ENCODE peak calls at places on chromosomes 5 and 9, in five cellular contexts. J is upper lobe of right lung, Y is lower leg skin, U is endothelial cell, I is colonic mucosa. H is an unnamed sample.

GRCh38 chr5:82403724-82404123 is 125.6 kb upstream of the RPS23 start:
- DNase-seq in J (no peak), U (no peak), I (no peak), Y (no peak), H (no peak)

GRCh38 chr9:128818099-128818838 is at the start of gene ENDOG:
- DNase-seq in J (peak; percentile 98), Y (peak; percentile 99), I (peak; percentile 99), U (peak; percentile 100), H (peak; percentile 100)

GRCh38 chr5:95779611-95780010 is 42.9 kb downstream of the GLRX start:
- DNase-seq in U (no peak), J (no peak), Y (no peak), I (no peak), H (no peak)

GRCh38 chr5:122351416-122352157 is 39.5 kb downstream of the SNCAIP start:
- DNase-seq in U (no peak), I (peak; percentile 20), J (no peak), Y (no peak), H (no peak)

GRCh38 chr9:33082538-33083326 is 6.3 kb upstream of the SMU1 start:
- DNase-seq in Y (no peak), J (no peak), U (no peak), I (no peak), H (no peak)

GRCh38 chr5:181235323-181235688 is 8.4 kb downstream of the RACK1 start:
- DNase-seq in U (no peak), Y (no peak), J (no peak), I (no peak), H (no peak)

GRCh38 chr5:31335456-31335855 is 142.0 kb downstream of the CDH6 start:
- DNase-seq in U (no peak), Y (no peak), J (no peak), I (no peak), H (no peak)

GRCh38 chr9:18362901-18363685 is 110.9 kb upstream of the ADAMTSL1 start:
- DNase-seq in Y (no peak), U (no peak), I (peak; percentile 24), J (no peak), H (no peak)

GRCh38 chr5:56212127-56212879 is 20.8 kb downstream of the ANKRD55 start:
- DNase-seq in U (no peak), Y (no peak), I (no peak), J (no peak), H (no peak)

GRCh38 chr9:35923927-35924763 is 14.9 kb downstream of the SPAAR start:
- DNase-seq in J (no peak), I (peak; percentile 85), U (no peak), Y (no peak), H (no peak)

GRCh38 chr5:16935271-16936149 is 578 bp downstream of the MYO10 start:
- DNase-seq in J (peak; percentile 79), Y (peak; percentile 93), U (peak; percentile 53), I (peak; percentile 64), H (no peak)

GRCh38 chr9:113645972-113646241 is 182.4 kb downstream of the RGS3 start:
- DNase-seq in U (no peak), J (peak; percentile 9), Y (peak; percentile 72), I (no peak), H (no peak)

GRCh38 chr9:125477089-125477544 is 215.5 kb downstream of the GAPVD1 start:
- DNase-seq in J (no peak), U (no peak), Y (no peak), I (no peak), H (no peak)

GRCh38 chr5:178288373-178289368 is 56.1 kb upstream of the PHYKPL start:
- DNase-seq in J (no peak), U (no peak), I (no peak), Y (no peak), H (no peak)

GRCh38 chr9:121748727-121749546 is 97.5 kb downstream of the DAB2IP start:
- DNase-seq in Y (no peak), J (no peak), I (no peak), U (no peak), H (no peak)
- TF ChIP-seq CTCF in Y (no peak), J (no peak), I (no peak), U (no peak), H (no peak)

GRCh38 chr9:135817951-135818717 is 89.2 kb downstream of the CAMSAP1 start:
- DNase-seq in Y (peak; percentile 80), I (no peak), J (peak; percentile 52), U (no peak), H (no peak)

GRCh38 chr9:135821116-135821515 is 86.2 kb downstream of the CAMSAP1 start:
- DNase-seq in Y (peak; percentile 71), I (no peak), U (no peak), J (peak; percentile 52), H (no peak)

GRCh38 chr9:135818718-135819475 is 88.4 kb downstream of the CAMSAP1 start:
- DNase-seq in Y (peak; percentile 64), U (no peak), J (peak; percentile 35), I (no peak), H (no peak)

GRCh38 chr9:135820661-135821060 is 86.7 kb downstream of the CAMSAP1 start:
- DNase-seq in J (peak; percentile 57), U (no peak), I (no peak), Y (peak; percentile 63), H (no peak)

GRCh38 chr9:135819905-135820304 is 87.4 kb downstream of the CAMSAP1 start:
- DNase-seq in J (peak; percentile 39), Y (peak; percentile 25), I (no peak), U (no peak), H (no peak)
- TF ChIP-seq CTCF in J (no peak), Y (no peak), I (no peak), U (no peak), H (no peak)

DNA sequence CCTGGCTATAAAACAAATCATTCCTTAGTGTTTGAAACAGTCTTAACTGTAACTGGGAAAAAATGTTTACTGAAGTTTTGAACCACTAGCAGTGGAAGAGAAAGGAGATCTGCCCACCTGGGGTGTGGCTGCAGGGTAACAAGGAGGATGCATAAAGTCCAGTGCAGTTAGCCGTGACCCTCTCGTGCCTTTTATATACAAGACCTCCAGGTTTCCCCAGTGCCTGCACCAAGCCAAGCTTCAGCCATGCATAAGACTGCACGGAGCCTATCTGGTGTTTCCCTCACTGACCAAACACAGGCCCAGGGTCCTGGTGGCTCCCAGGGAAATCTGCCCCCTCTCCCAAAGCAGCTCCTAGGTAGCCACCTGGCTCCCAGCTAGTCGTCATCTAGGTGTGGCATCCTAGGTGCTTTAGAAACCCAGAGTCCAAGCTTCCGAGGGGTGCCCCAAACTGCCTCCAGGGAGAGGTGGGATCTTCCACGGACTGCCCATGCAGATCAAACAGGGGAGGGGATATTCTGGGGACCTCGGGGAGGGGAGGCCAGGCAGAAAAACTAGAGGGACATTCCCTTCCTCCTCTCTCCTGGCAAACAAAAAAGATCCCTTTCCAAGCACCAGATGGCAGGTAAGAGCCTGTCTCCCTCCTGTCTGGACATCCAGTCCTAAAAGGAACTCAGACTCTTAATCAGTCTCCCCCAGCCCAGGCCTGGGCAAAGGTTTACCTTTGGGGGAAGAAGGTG is 2.7 kb downstream of the SHB start:
- DNase-seq in Y (no peak), J (peak; percentile 57), U (no peak), I (peak; percentile 46), H (no peak)
- TF ChIP-seq CTCF in Y (no peak), J (no peak), U (no peak), I (peak; percentile 17), H (peak; percentile 39)

GRCh38 chr9:121838757-121839669 is 187.6 kb downstream of the DAB2IP start:
- DNase-seq in I (no peak), Y (peak; percentile 78), J (peak; percentile 34), U (no peak), H (peak; percentile 66)
- TF ChIP-seq CTCF in I (no peak), Y (no peak), J (no peak), U (no peak), H (peak; percentile 11)

DNA sequence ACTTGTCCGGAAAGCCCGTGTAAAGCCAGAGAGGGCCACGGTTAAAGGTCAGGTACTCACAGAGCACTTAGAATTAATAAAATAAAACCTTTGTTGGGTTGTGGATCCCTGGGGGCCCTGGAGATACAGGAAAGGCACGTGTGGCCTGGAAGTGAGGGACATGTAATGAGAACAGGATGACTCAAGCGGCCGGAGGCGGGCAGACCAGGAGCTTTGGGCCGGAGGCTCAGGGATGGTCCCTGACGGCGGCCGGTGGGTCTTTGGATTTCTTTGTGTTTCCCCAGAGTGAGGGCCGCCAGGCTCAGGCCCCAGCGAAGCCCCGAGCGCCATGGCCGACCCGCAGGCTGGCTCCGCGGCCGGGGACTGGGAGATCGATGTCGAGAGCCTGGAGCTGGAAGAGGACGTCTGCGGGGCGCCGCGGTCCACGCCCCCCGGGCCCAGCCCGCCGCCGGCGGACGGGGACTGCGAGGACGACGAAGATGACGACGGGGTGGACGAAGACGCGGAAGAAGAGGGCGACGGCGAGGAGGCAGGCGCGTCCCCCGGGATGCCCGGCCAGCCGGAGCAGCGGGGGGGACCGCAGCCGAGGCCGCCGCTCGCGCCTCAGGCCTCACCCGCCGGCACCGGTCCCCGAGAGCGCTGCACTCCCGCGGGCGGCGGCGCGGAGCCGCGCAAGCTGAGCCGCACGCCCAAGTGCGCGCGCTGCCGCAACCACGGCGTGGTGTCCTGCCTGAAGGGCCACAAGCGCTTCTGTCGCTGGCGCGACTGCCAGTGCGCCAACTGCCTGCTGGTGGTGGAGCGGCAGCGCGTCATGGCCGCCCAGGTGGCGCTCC is 1.3 kb downstream of the DMRT2 start:
- DNase-seq in I (peak; percentile 72), Y (peak; percentile 87), J (peak; percentile 76), U (peak; percentile 57), H (no peak)
- TF ChIP-seq CTCF in I (no peak), Y (no peak), J (peak; percentile 21), U (no peak), H (peak; percentile 14)

GRCh38 chr9:72812622-72813111 is 140.2 kb downstream of the ALDH1A1 start:
- DNase-seq in J (no peak), Y (no peak), I (no peak), U (no peak), H (no peak)

GRCh38 chr9:72813544-72813943 is 139.3 kb downstream of the ALDH1A1 start:
- DNase-seq in J (no peak), Y (no peak), U (no peak), I (no peak), H (no peak)

GRCh38 chr9:72808446-72808768 is 144.4 kb downstream of the ALDH1A1 start:
- DNase-seq in Y (no peak), J (no peak), I (no peak), U (no peak), H (no peak)

GRCh38 chr9:72809586-72809985 is 143.3 kb downstream of the ALDH1A1 start:
- DNase-seq in Y (no peak), U (no peak), J (no peak), I (no peak), H (no peak)

GRCh38 chr9:72807765-72808445 is 144.9 kb downstream of the ALDH1A1 start:
- DNase-seq in J (no peak), I (no peak), Y (no peak), U (no peak), H (no peak)
- TF ChIP-seq CTCF in J (no peak), I (peak; percentile 14), Y (no peak), U (no peak), H (peak; percentile 34)

H was measured in osteocyte.